ENCODE peak calls at places on chromosomes 5 and 9, in six cellular contexts. U is mammary epithelial cell, C is PC-3, W is mesendoderm, X is OCI-LY7, H is fibroblast of lung. G is an unnamed sample. For H3K79me2, the result is how much of the 10 kb centered on the place peaks cover.

GRCh38 chr5:175035882-175036533 is 311.6 kb downstream of the MSX2 start:
- DNase-seq in U (no peak), C (no peak), W (peak), X (no peak), H (no peak), G (no peak)

GRCh38 chr9:128056887-128057723 is 10.0 kb downstream of the NAIF1 start:
- DNase-seq in U (no peak), C (peak), W (peak), X (no peak), H (no peak), G (no peak)

GRCh38 chr5:11595045-11595444 is 309.2 kb downstream of the CTNND2 start:
- DNase-seq in U (no peak), C (no peak), W (peak), X (no peak), H (no peak), G (no peak)

GRCh38 chr5:73947876-73948275 is 321.9 kb downstream of the ARHGEF28 start:
- DNase-seq in U (no peak), C (no peak), W (no peak), X (no peak), H (no peak), G (no peak)

GRCh38 chr9:78601957-78602565 is 305.1 kb downstream of the PSAT1 start:
- DNase-seq in U (peak), C (peak), W (peak), X (peak), H (peak), G (no peak)

GRCh38 chr9:127664678-127665507 is 41.9 kb upstream of the CFAP157 start:
- DNase-seq in U (no peak), C (no peak), W (no peak), X (no peak), H (no peak), G (no peak)

GRCh38 chr5:142508027-142508426 is 177.9 kb downstream of the FGF1 start:
- DNase-seq in U (no peak), C (no peak), W (no peak), X (no peak), H (no peak), G (no peak)

GRCh38 chr5:7622498-7622897 is 226.6 kb downstream of the ADCY2 start:
- DNase-seq in U (no peak), C (no peak), W (no peak), X (no peak), H (no peak), G (no peak)

GRCh38 chr9:134760750-134761420 is 119.3 kb downstream of the COL5A1 start:
- DNase-seq in U (no peak), C (no peak), W (no peak), X (no peak), H (no peak), G (no peak)

GRCh38 chr5:98454407-98454806 is 319.1 kb upstream of the RGMB start:
- DNase-seq in U (peak), C (peak), W (no peak), X (no peak), H (no peak), G (no peak)

GRCh38 chr9:109064963-109065701 is 51.8 kb upstream of the CTNNAL1 start:
- DNase-seq in U (peak), C (peak), W (peak), X (no peak), H (peak), G (peak)

GRCh38 chr9:72691671-72692070 is 170.3 kb downstream of the TMC1 start:
- DNase-seq in U (no peak), C (no peak), W (no peak), X (no peak), H (no peak), G (no peak)

GRCh38 chr5:175697846-175698245 is 40.0 kb downstream of the HRH2 start:
- DNase-seq in U (no peak), C (no peak), W (no peak), X (no peak), H (no peak), G (no peak)

GRCh38 chr5:146340260-146341081 is 1.8 kb downstream of the POU4F3 start:
- DNase-seq in U (peak), C (peak), W (peak), X (peak), H (peak), G (peak)
- H3K4me2 ChIP-seq in U (no peak), C (no peak), W (no peak), X (no peak), H (no peak), G (no peak)

DNA sequence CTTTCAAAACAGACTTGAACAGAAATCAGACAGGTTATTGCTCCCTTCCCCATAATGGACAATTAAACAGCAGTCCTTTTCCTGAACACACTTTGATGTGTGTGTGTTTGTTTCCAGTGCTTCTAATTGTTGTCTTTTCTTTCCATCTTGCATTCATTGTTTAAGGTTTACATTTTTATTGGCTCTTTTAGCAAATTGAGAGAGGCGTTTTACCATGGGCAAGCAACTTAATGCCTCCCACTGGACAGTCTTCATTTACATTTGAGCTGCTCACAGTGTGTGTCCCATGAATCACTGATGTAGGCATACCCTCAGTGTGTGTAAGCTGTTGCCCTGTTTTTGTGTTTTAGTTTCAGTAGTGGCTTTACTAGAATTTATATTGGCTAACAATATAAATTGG is 25.0 kb downstream of the WDR36 start:
- DNase-seq in U (no peak), C (no peak), W (peak), X (no peak), H (no peak), G (no peak)
- H3K27ac ChIP-seq in U (no peak), C (no peak), W (no peak), X (no peak), H (no peak), G (no peak)

GRCh38 chr9:18689166-18689565 is 215.2 kb downstream of the ADAMTSL1 start:
- DNase-seq in U (no peak), C (no peak), W (no peak), X (no peak), H (no peak), G (no peak)
- H3K79me2 ChIP-seq in U (under half), C (under half), W (under half), X (under half), H (under half), G (under half)

GRCh38 chr9:81789751-81790150 is 100.4 kb upstream of the TLE1 start:
- DNase-seq in U (no peak), C (no peak), W (peak), X (no peak), H (peak), G (no peak)

GRCh38 chr9:81787747-81788632 is 98.6 kb upstream of the TLE1 start:
- DNase-seq in U (peak), C (peak), W (peak), X (no peak), H (peak), G (peak)

DNA sequence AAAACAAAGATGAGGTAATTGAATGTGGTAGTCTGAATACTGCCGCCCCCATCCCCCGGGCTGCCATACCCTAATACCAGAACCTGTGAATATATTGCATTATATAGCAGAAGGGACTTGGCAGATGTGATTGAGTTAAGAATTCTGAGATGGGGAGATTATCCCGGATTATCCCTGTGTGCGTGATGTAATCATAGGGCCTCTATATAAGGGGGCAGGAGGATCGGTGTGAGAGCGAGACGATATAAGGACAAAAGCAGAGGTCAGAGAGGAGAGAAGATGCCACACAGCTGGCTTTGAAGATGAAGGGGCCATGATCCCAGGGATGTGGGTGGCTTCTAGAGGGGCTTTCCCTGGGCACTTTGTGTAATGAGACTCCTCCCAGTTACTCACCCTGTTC is 101.7 kb upstream of the TLE1 start:
- DNase-seq in U (no peak), C (no peak), W (peak), X (no peak), H (no peak), G (no peak)
- H3K4me2 ChIP-seq in U (no peak), C (no peak), W (no peak), X (no peak), H (no peak), G (no peak)